ENCODE peak calls at places on chromosomes 1 and 21, in six cellular contexts. B, Z, G, X, K and A are unnamed samples.

GRCh38 chr1:72567511-72567910 is 285.2 kb upstream of the NEGR1 start:
- DNase-seq in B (no peak), Z (no peak), G (no peak), X (no peak), K (peak), A (no peak)

GRCh38 chr1:208520700-208521099 is 276.5 kb upstream of the PLXNA2 start:
- DNase-seq in B (no peak), Z (no peak), G (no peak), X (no peak), K (no peak), A (no peak)

GRCh38 chr1:4176841-4177240 is 276.8 kb upstream of the C1orf174 start:
- DNase-seq in B (no peak), Z (no peak), G (no peak), X (no peak), K (no peak), A (no peak)

GRCh38 chr1:26239936-26240335 is 5.9 kb downstream of the CEP85 start:
- DNase-seq in B (no peak), Z (no peak), G (no peak), X (no peak), K (no peak), A (no peak)

GRCh38 chr1:60697204-60697994 is 385.0 kb upstream of the NFIA start:
- DNase-seq in B (no peak), Z (peak), G (no peak), X (no peak), K (no peak), A (no peak)

GRCh38 chr1:10106756-10107479 is 74.2 kb downstream of the UBE4B start:
- DNase-seq in B (no peak), Z (no peak), G (no peak), X (no peak), K (no peak), A (no peak)

GRCh38 chr1:36517019-36517387 is 34.3 kb upstream of the CSF3R start:
- DNase-seq in B (no peak), Z (no peak), G (no peak), X (no peak), K (no peak), A (no peak)

GRCh38 chr1:211734791-211735190 is 59.4 kb upstream of the NEK2 start:
- DNase-seq in B (no peak), Z (no peak), G (no peak), X (no peak), K (no peak), A (peak)

GRCh38 chr1:46724991-46725735 is 6.2 kb upstream of the EFCAB14 start:
- DNase-seq in B (peak), Z (peak), G (peak), X (peak), K (peak), A (peak)

GRCh38 chr1:157798211-157798610 is 21.3 kb upstream of the FCRL2 start:
- DNase-seq in B (no peak), Z (no peak), G (no peak), X (no peak), K (no peak), A (no peak)

GRCh38 chr1:156815851-156816536 is 654 bp downstream of the SH2D2A start:
- DNase-seq in B (no peak), Z (no peak), G (no peak), X (no peak), K (no peak), A (no peak)

GRCh38 chr1:157497987-157498781 is 54.1 kb downstream of the FCRL5 start:
- DNase-seq in B (no peak), Z (no peak), G (no peak), X (no peak), K (no peak), A (no peak)

GRCh38 chr1:164772635-164773034 is 213.7 kb downstream of the PBX1 start:
- DNase-seq in B (peak), Z (peak), G (peak), X (no peak), K (peak), A (peak)

GRCh38 chr1:29849038-29849750 is 612.9 kb downstream of the PTPRU start:
- DNase-seq in B (no peak), Z (no peak), G (no peak), X (peak), K (no peak), A (no peak)

GRCh38 chr1:5748286-5749225 is 243.7 kb downstream of the NPHP4 start:
- DNase-seq in B (no peak), Z (no peak), G (no peak), X (no peak), K (no peak), A (peak)

GRCh38 chr1:26285366-26286063 is 5.6 kb downstream of the SH3BGRL3 start:
- DNase-seq in B (peak), Z (no peak), G (peak), X (no peak), K (no peak), A (no peak)

GRCh38 chr21:25561668-25562641 is 45.3 kb downstream of the MRPL39 start:
- DNase-seq in B (peak), Z (peak), G (no peak), X (peak), K (peak), A (peak)

GRCh38 chr1:214569357-214570004 is 18.1 kb upstream of the PTPN14 start:
- DNase-seq in B (no peak), Z (no peak), G (no peak), X (no peak), K (no peak), A (no peak)

GRCh38 chr1:34867421-34867820 is 7.9 kb upstream of the SMIM12 start:
- DNase-seq in B (no peak), Z (no peak), G (no peak), X (no peak), K (no peak), A (no peak)

GRCh38 chr21:40471103-40471502 is 375.9 kb downstream of the DSCAM start:
- DNase-seq in B (no peak), Z (no peak), G (no peak), X (no peak), K (no peak), A (no peak)

GRCh38 chr1:155320252-155320651 is 442 bp upstream of the RUSC1 start:
- DNase-seq in B (no peak), Z (no peak), G (no peak), X (no peak), K (no peak), A (no peak)

GRCh38 chr1:155320661-155321576 is at the start of gene RUSC1:
- DNase-seq in B (peak), Z (no peak), G (no peak), X (peak), K (no peak), A (peak)

GRCh38 chr1:155322953-155323728 is 2.4 kb downstream of the RUSC1 start:
- DNase-seq in B (peak), Z (peak), G (peak), X (peak), K (peak), A (peak)

GRCh38 chr1:155322571-155322952 is 1.9 kb downstream of the RUSC1 start:
- DNase-seq in B (no peak), Z (no peak), G (no peak), X (no peak), K (no peak), A (peak)

GRCh38 chr1:155321577-155322497 is 1.1 kb downstream of the RUSC1 start:
- DNase-seq in B (no peak), Z (no peak), G (no peak), X (no peak), K (no peak), A (no peak)
- H3K4me3 ChIP-seq in B (peak), Z (peak), G (no peak), X (peak), K (peak), A (peak)

GRCh38 chr1:243251544-243251943 is 3.5 kb downstream of the CEP170 start:
- DNase-seq in B (no peak), Z (no peak), G (no peak), X (no peak), K (no peak), A (no peak)
- H3K4me3 ChIP-seq in B (peak), Z (peak), G (no peak), X (no peak), K (peak), A (no peak)

DNA sequence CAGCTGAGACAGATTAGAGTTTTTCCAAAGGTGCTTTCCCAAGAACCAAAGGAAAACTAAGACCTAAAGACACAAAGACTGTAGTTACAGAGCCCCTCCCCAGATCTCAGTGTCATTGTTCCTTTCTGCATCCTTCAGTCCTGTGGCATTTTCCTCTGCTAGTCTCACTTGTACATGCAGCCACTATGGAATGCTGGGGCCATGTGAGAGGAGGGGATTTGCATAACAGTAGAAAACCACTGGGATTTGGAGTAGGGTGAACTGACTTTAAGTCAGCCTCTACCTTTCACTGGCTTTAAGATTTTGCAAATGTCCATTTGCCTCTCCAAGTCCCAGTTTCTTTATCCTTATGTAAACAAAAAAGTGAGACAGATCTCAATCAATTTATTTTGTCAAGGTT is 119.4 kb upstream of the F3 start:
- DNase-seq in B (no peak), Z (no peak), G (no peak), X (no peak), K (no peak), A (no peak)
- H3K4me3 ChIP-seq in B (no peak), Z (no peak), G (no peak), X (no peak), K (no peak), A (no peak)

DNA sequence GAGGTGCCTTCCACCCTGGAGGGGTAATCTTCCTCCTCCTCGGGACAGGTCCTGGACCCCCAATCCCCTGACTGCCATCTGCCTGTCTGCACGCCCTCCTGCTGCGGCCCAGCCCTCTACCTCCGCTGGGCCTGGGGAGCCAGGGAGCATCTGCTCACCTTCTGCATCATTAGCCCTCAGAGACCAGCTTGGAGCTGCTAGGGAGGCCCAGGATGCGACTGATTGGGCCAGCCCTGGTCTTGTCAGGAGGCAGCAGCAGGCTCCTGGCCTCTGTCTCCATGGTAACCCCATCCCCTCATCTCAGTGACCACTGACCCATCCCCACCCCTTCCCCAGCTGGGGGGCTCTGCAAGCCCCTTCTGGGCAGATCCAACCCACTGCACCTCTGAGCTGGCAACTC is 37.8 kb downstream of the NKAIN1 start:
- DNase-seq in B (no peak), Z (no peak), G (no peak), X (no peak), K (no peak), A (no peak)
- H3K4me3 ChIP-seq in B (no peak), Z (no peak), G (no peak), X (no peak), K (no peak), A (no peak)